ENCODE peak calls at places on chromosomes 13 and 19, in eight cellular contexts. K is stomach, A is A549, M is transverse colon, J is suprapubic skin, F is H1, P is K562, T is upper lobe of left lung. L is an unnamed sample.
A peak's percentile ranks its signal among the peaks of the same experiment; 100 is the strongest.

GRCh38 chr19:37997911-37998344 is 90.9 kb downstream of the SIPA1L3 start:
- DNase-seq in J (no peak), T (no peak), K (no peak), M (no peak), A (peak; percentile 72), P (no peak), F (no peak), L (no peak)

GRCh38 chr19:44812142-44812718 is 3.3 kb downstream of the BCAM start:
- DNase-seq in P (no peak), M (no peak), T (no peak), A (no peak), J (no peak), K (no peak), F (no peak), L (no peak)

GRCh38 chr13:21800847-21801616 is 130.2 kb downstream of the FGF9 start:
- DNase-seq in K (no peak), T (no peak), P (peak; percentile 12), A (no peak), M (no peak), J (no peak), F (no peak), L (no peak)

GRCh38 chr19:33545209-33545981 is 23.8 kb upstream of the PEPD start:
- DNase-seq in T (no peak), K (no peak), F (no peak), P (no peak), A (no peak), M (no peak), J (no peak), L (no peak)

GRCh38 chr13:20418953-20419352 is 106.7 kb downstream of the CRYL1 start:
- DNase-seq in J (peak; percentile 49), T (no peak), K (no peak), M (no peak), P (no peak), F (no peak), A (no peak), L (no peak)

GRCh38 chr19:35220315-35220921 is 8.1 kb downstream of the FAM187B start:
- DNase-seq in J (peak; percentile 26), T (no peak), P (peak; percentile 74), M (no peak), K (no peak), F (no peak), A (no peak), L (no peak)

GRCh38 chr13:97946951-97947588 is 6.4 kb upstream of the IPO5 start:
- DNase-seq in M (no peak), A (peak; percentile 34), K (no peak), P (no peak), F (no peak), J (no peak), T (no peak), L (no peak)

GRCh38 chr19:10379880-10380310 is 477 bp downstream of the TYK2 start:
- DNase-seq in T (no peak), J (no peak), F (no peak), K (no peak), M (no peak), P (peak; percentile 42), A (no peak), L (no peak)

GRCh38 chr13:31225998-31226675 is 26.4 kb downstream of the B3GLCT start:
- DNase-seq in J (no peak), A (no peak), P (no peak), K (no peak), F (no peak), M (no peak), T (no peak), L (no peak)

GRCh38 chr13:37118002-37118401 is 12.5 kb upstream of the CSNK1A1L start:
- DNase-seq in A (no peak), J (no peak), K (peak; percentile 62), M (no peak), F (no peak), P (no peak), T (no peak), L (no peak)

GRCh38 chr13:21949818-21950429 is 279.1 kb downstream of the FGF9 start:
- DNase-seq in J (no peak), P (no peak), A (no peak), K (no peak), M (no peak), T (no peak), F (no peak), L (no peak)

GRCh38 chr13:36673838-36674326 is at the start of gene SERTM1:
- DNase-seq in T (no peak), J (peak; percentile 63), M (no peak), A (no peak), P (no peak), F (peak; percentile 81), K (no peak), L (peak; percentile 52)

GRCh38 chr13:112575295-112575622 is 12.7 kb downstream of the TUBGCP3 start:
- DNase-seq in A (no peak), K (no peak), M (no peak), T (no peak), F (no peak), P (no peak), J (no peak), L (no peak)

GRCh38 chr13:89402211-89402610 is 1731.0 kb downstream of the SLITRK5 start:
- DNase-seq in P (no peak), F (no peak), T (no peak), A (no peak), M (no peak), K (no peak), J (no peak), L (no peak)

GRCh38 chr13:44578064-44578394 is 1.9 kb upstream of the TSC22D1 start:
- DNase-seq in K (peak; percentile 33), A (peak; percentile 12), M (no peak), J (no peak), T (peak; percentile 26), F (no peak), P (no peak), L (no peak)

GRCh38 chr19:16024266-16025107 is 51.8 kb upstream of the TPM4 start:
- DNase-seq in P (no peak), M (no peak), K (no peak), F (no peak), T (no peak), A (no peak), J (no peak), L (no peak)

GRCh38 chr19:30441011-30441410 is 68.8 kb downstream of the ZNF536 start:
- DNase-seq in A (no peak), P (no peak), J (no peak), M (no peak), T (no peak), K (no peak), F (no peak), L (no peak)

GRCh38 chr19:18119243-18120105 is 21.9 kb downstream of the MAST3 start:
- DNase-seq in J (no peak), A (no peak), M (peak; percentile 42), P (no peak), F (no peak), T (no peak), K (no peak), L (no peak)

DNA sequence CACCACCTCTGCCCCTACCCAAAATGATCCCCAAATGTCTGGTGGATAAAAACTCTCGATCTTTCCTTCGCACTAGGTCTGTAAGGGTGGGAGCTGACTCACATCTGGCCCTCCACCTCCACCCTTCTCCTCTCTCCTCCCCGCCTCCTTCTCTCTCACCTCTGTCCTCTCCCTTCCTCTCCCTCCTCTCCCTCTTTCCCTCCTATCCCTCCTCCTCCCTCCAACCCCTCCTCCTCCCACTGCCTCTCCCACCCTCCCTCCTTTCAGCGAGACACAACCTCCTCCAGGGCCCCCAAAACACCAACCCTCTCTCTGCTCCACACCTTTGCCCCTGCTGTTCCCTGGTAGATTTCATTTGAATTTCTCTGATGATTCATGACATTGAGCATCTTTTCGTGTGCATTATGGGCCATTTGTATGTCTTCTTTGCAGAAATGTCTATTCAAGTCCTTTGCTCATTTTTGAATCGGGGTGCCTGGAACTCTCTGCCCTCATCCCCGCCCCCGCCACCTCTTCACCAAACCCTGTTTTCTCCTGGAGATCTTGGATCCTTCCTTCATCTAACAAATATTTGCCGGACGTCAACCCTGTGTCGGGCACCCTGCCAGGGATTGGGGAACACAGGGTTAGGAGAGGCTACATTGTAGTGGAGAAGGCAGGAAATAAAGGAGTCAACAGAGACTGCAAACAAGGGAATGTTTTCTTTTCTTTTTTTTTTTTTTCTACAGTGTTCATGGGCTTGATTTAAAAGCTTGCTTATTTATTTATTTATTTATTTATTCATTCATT is 25.4 kb upstream of the SLC1A5 start:
- DNase-seq in J (no peak), P (no peak), F (no peak), A (peak; percentile 47), M (peak; percentile 61), T (peak; percentile 86), K (peak; percentile 92), L (peak; percentile 92)
- TF ChIP-seq EP300 in J (no peak), P (no peak), F (no peak), A (no peak), M (no peak), T (no peak), K (no peak), L (no peak)

GRCh38 chr13:49225358-49226042 is 5.4 kb downstream of the MLNR start:
- DNase-seq in M (no peak), T (no peak), P (no peak), K (peak; percentile 53), J (no peak), A (no peak), F (no peak), L (no peak)
- TF ChIP-seq CTCF in M (no peak), T (no peak), P (no peak), K (no peak), J (no peak), A (no peak), F (no peak), L (no peak)

DNA sequence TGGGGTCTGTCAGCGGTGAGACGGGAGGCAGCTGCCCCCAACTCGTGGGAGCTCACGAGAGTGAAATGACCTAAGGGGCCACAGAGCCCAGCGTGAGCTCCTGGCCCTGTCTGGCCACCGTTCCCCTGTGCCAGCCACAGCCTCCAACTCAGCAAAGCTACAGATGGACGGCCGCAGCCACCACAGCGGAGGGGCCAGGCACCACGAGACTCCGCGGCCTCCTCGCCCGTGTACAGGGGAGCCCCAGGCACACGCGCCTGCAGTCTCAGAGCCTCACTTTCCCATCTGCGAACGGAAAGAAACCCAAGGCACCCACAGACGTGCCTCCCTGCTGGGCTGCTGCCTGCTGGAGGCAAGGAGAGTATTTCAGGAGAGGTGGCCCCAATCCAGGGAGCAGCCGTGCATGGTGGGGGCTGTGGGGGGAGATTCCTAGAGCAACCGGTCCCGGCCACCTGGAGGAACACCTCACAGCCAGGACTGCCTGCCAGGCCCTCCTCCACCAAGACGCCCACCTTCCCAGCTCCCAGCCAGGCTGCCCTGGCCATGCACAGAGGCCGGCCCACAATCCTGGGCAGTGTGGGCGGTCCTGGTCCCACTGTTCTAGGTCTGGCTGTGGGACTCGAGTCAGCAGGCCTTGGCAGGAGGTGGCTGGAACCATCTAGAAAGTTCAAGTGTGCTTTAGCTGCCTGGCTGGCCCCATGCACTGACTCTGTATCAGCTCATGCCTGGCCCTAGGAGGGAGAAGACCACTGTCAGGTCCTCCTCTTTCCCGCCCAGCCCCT is 1.9 kb downstream of the MKNK2 start:
- DNase-seq in T (no peak), P (no peak), K (no peak), M (no peak), F (no peak), A (no peak), J (peak; percentile 78), L (peak; percentile 55)
- TF ChIP-seq EP300 in T (no peak), P (no peak), K (no peak), M (no peak), F (no peak), A (no peak), J (no peak), L (no peak)

DNA sequence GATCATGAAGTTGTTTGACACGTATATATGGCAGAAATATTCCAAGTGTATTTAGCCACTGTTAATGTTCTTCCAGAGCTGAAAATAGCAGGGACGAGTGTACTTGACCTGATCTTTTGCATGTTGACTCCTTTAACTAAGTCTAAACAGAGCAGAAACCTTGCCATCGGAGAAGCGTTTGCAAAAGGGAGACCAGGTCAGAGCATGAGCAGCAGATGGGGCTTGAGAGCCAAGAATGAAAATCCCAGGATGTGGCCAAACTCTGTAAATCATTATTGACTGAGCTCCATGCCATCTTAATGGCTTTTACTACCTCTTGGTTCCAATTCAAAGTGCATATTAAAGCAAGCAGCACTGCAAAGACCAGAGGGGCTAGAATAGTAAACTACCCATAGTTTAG is 55.5 kb downstream of the FAM216B start:
- DNase-seq in F (no peak), P (no peak), T (no peak), A (peak; percentile 3), J (no peak), M (peak; percentile 12), K (no peak), L (no peak)
- TF ChIP-seq CTCF in F (peak; percentile 47), P (no peak), T (no peak), A (no peak), J (no peak), M (no peak), K (no peak), L (no peak)